ENCODE peak calls at places on chromosomes 5 and 9, in six cellular contexts. Z is Panc1; O is AG08396; N is adipocyte; Q is stimulated activated CD4-positive, alpha-beta T cell treated with anti-CD3 and anti-CD28 coated beads, Interleukin-2, amount 100 ng/mL, for 48 hours; T is activated gamma-delta T cell treated with Interleukin-2 at 50 U/mL for 16 hours. E is an unnamed sample.

GRCh38 chr5:180802325-180803180 is at the start of gene MGAT1:
- DNase-seq in Z (no peak), O (peak; percentile 94), N (peak; percentile 97), Q (peak; percentile 73), T (peak; percentile 78), E (peak; percentile 78)

GRCh38 chr5:137828192-137828591 is 39.5 kb upstream of the MYOT start:
- DNase-seq in Z (no peak), O (no peak), N (no peak), Q (no peak), T (no peak), E (no peak)

GRCh38 chr9:109945571-109945970 is 165.6 kb downstream of the PALM2AKAP2 start:
- DNase-seq in Z (no peak), O (no peak), N (no peak), Q (no peak), T (no peak), E (no peak)

GRCh38 chr5:91136271-91136670 is 246.8 kb downstream of the ARRDC3 start:
- DNase-seq in Z (peak; percentile 17), O (no peak), N (no peak), Q (no peak), T (no peak), E (no peak)

GRCh38 chr5:150184990-150185952 is 4.6 kb upstream of the SLC6A7 start:
- DNase-seq in Z (no peak), O (no peak), N (no peak), Q (no peak), T (no peak), E (no peak)

GRCh38 chr5:88684136-88684500 is 198.9 kb downstream of the MEF2C start:
- DNase-seq in Z (no peak), O (no peak), N (no peak), Q (no peak), T (no peak), E (no peak)

GRCh38 chr5:142667808-142668207 is 18.1 kb downstream of the FGF1 start:
- DNase-seq in Z (no peak), O (no peak), N (no peak), Q (no peak), T (no peak), E (no peak)

GRCh38 chr9:134383148-134383547 is 56.9 kb downstream of the RXRA start:
- DNase-seq in Z (no peak), O (no peak), N (no peak), Q (no peak), T (no peak), E (no peak)

GRCh38 chr9:105168935-105169334 is 75.5 kb upstream of the SLC44A1 start:
- DNase-seq in Z (no peak), O (no peak), N (peak; percentile 71), Q (no peak), T (no peak), E (no peak)

GRCh38 chr5:10724799-10725507 is 36.1 kb downstream of the DAP start:
- DNase-seq in Z (peak; percentile 88), O (peak; percentile 73), N (peak; percentile 79), Q (no peak), T (no peak), E (no peak)

GRCh38 chr9:35226685-35227084 is 64.9 kb downstream of the UNC13B start:
- DNase-seq in Z (no peak), O (no peak), N (no peak), Q (no peak), T (no peak), E (no peak)

GRCh38 chr5:142012186-142012785 is 541 bp downstream of the GNPDA1 start:
- DNase-seq in Z (no peak), O (peak; percentile 56), N (peak; percentile 51), Q (peak; percentile 67), T (peak; percentile 35), E (no peak)

GRCh38 chr9:91033270-91033669 is 231.7 kb downstream of the SYK start:
- DNase-seq in Z (no peak), O (no peak), N (no peak), Q (no peak), T (no peak), E (no peak)